ENCODE peak calls at places on chromosomes 16 and 17, in seven cellular contexts. C is ovary, Z is A549, S is tibial nerve, L is transverse colon, M is sigmoid colon, W is GM12878. G is an unnamed sample.

GRCh38 chr16:30949655-30950515 is 1.0 kb downstream of the ORAI3 start:
- DNase-seq in C (peak; percentile 82), Z (peak; percentile 19), S (peak; percentile 88), L (peak; percentile 84), M (peak; percentile 95), W (peak; percentile 71), G (peak; percentile 67)

GRCh38 chr17:32492281-32492623 is 5.5 kb downstream of the CDK5R1 start:
- DNase-seq in C (no peak), Z (no peak), S (no peak), L (no peak), M (no peak), W (no peak), G (no peak)

GRCh38 chr17:59165933-59166342 is 10.4 kb downstream of the PRR11 start:
- DNase-seq in C (no peak), Z (peak; percentile 68), S (no peak), L (peak; percentile 41), M (no peak), W (peak; percentile 57), G (peak; percentile 47)

GRCh38 chr17:66301864-66302741 is at the start of gene PRKCA:
- DNase-seq in C (peak; percentile 77), Z (peak; percentile 73), S (peak; percentile 49), L (peak; percentile 84), M (peak; percentile 86), W (no peak), G (peak; percentile 81)

GRCh38 chr16:6267682-6268081 is 1065.0 kb upstream of the RBFOX1 start:
- DNase-seq in C (no peak), Z (no peak), S (no peak), L (no peak), M (no peak), W (no peak), G (no peak)

GRCh38 chr16:9843424-9844013 is 338.7 kb downstream of the GRIN2A start:
- DNase-seq in C (no peak), Z (no peak), S (no peak), L (no peak), M (no peak), W (no peak), G (no peak)

GRCh38 chr16:88103581-88104188 is 152.5 kb downstream of the BANP start:
- DNase-seq in C (peak; percentile 13), Z (no peak), S (no peak), L (no peak), M (no peak), W (no peak), G (no peak)

GRCh38 chr17:64024215-64024654 is 3.8 kb upstream of the ICAM2 start:
- DNase-seq in C (no peak), Z (no peak), S (no peak), L (no peak), M (peak; percentile 15), W (no peak), G (no peak)

GRCh38 chr17:40086150-40087044 is 14.0 kb downstream of the NR1D1 start:
- DNase-seq in C (peak; percentile 68), Z (peak; percentile 85), S (no peak), L (peak; percentile 69), M (no peak), W (no peak), G (peak; percentile 73)

GRCh38 chr17:55577687-55578086 is 66.4 kb upstream of the SMIM36 start:
- DNase-seq in C (no peak), Z (no peak), S (peak; percentile 28), L (no peak), M (no peak), W (no peak), G (no peak)

GRCh38 chr16:17377360-17378324 is 93.1 kb downstream of the XYLT1 start:
- DNase-seq in C (no peak), Z (no peak), S (no peak), L (no peak), M (no peak), W (peak; percentile 80), G (no peak)

GRCh38 chr17:59366040-59366757 is 34.7 kb downstream of the YPEL2 start:
- DNase-seq in C (no peak), Z (no peak), S (no peak), L (no peak), M (no peak), W (no peak), G (peak; percentile 48)

GRCh38 chr16:14179116-14179515 is 108.0 kb downstream of the MRTFB start:
- DNase-seq in C (no peak), Z (no peak), S (no peak), L (no peak), M (no peak), W (no peak), G (no peak)

GRCh38 chr16:24534634-24535033 is 4.7 kb upstream of the RBBP6 start:
- DNase-seq in C (no peak), Z (peak; percentile 51), S (no peak), L (no peak), M (no peak), W (no peak), G (no peak)

GRCh38 chr17:62704381-62704971 is 77.0 kb downstream of the MRC2 start:
- DNase-seq in C (peak; percentile 48), Z (peak; percentile 38), S (no peak), L (peak; percentile 55), M (peak; percentile 76), W (no peak), G (peak; percentile 34)

GRCh38 chr17:47239663-47240374 is 13.8 kb upstream of the ITGB3 start:
- DNase-seq in C (peak; percentile 74), Z (peak; percentile 50), S (peak; percentile 77), L (peak; percentile 60), M (peak; percentile 89), W (peak; percentile 40), G (peak; percentile 50)

GRCh38 chr16:81861503-81861902 is 82.4 kb downstream of the PLCG2 start:
- DNase-seq in C (no peak), Z (no peak), S (no peak), L (no peak), M (no peak), W (no peak), G (no peak)

GRCh38 chr17:79800325-79801155 is 3.7 kb upstream of the CBX8 start:
- DNase-seq in C (no peak), Z (no peak), S (no peak), L (peak; percentile 63), M (no peak), W (no peak), G (no peak)
- TF ChIP-seq EP300 in C (no peak), Z (no peak), S (no peak), L (no peak), M (no peak), W (no peak), G (no peak)

GRCh38 chr16:85667261-85667660 is 21.5 kb downstream of the GINS2 start:
- DNase-seq in C (no peak), Z (no peak), S (no peak), L (no peak), M (peak; percentile 50), W (no peak), G (no peak)

GRCh38 chr16:85663891-85664321 is 24.8 kb downstream of the GINS2 start:
- DNase-seq in C (peak; percentile 70), Z (no peak), S (no peak), L (peak; percentile 55), M (peak; percentile 88), W (no peak), G (peak; percentile 82)

GRCh38 chr16:85664580-85665372 is 24.0 kb downstream of the GINS2 start:
- DNase-seq in C (no peak), Z (no peak), S (no peak), L (no peak), M (peak; percentile 33), W (no peak), G (no peak)

GRCh38 chr16:85665929-85666328 is 22.8 kb downstream of the GINS2 start:
- DNase-seq in C (no peak), Z (no peak), S (no peak), L (no peak), M (peak; percentile 61), W (no peak), G (no peak)

DNA sequence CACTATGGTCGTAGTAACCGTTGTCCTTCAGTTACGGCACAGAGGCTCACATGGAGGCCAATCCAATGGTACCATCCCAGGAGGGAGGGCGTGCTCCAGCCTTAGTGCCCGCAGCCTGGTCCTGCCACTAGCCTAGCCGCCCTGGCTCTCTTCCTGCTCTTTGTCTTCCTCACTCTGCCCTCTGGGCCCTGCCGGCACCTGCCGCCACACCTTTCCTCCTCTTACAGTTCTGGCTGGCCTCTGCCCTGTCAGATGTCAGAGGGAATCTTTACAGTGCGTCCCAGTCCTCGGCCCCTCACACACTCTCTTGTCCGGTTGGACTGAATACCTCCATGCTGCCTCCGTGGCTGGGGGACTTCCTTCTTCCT is 23.4 kb downstream of the GINS2 start:
- DNase-seq in C (no peak), Z (no peak), S (no peak), L (no peak), M (peak; percentile 41), W (no peak), G (no peak)
- H3K4me1 ChIP-seq in C (no peaks in the 10 kb centered on the region), Z (no peaks in the 10 kb centered on the region), S (no peaks in the 10 kb centered on the region), L (no peaks in the 10 kb centered on the region), M (peaks cover 8% of the 10 kb centered on the region), W (no peaks in the 10 kb centered on the region), G (no peaks in the 10 kb centered on the region)

GRCh38 chr17:16281351-16281750 is 64.3 kb downstream of the PIGL start:
- DNase-seq in C (no peak), Z (no peak), S (no peak), L (no peak), M (no peak), W (no peak), G (no peak)
- TF ChIP-seq EP300 in C (no peak), Z (no peak), S (no peak), L (no peak), M (no peak), W (no peak), G (no peak)

DNA sequence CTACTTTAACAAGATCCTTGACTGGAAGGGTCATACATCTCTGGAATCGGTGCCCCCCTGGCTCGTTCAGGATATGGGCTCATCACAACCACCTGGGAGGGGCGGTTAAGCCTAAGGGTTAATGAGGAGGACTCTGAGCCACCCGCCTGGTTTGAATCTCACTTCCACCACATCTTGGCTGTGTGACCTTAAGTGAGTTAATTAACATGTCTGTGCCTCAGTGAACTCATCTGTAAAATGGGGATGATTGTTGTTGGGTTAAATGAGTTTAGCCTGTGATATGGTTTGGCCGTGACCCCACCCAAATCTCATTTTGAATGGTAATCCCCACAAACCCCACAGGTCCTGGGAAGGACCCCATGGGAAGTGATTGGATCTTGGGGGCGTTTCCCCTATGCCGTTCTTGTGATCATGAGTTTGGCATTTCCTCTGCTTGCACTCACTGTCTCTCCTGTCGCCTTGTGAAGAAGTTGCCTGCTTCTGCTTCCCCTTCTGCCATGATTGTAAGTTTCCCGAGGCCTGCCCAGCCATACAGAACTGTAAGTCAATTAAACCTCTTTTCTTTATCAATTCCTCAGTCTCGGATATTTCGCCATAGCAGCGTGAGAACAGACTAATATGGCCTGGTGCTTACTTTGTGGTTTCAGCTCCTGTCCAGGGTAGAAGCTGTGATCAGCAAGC is 214.0 kb upstream of the CIBAR2 start:
- DNase-seq in C (no peak), Z (no peak), S (no peak), L (no peak), M (no peak), W (no peak), G (no peak)
- H3K4me1 ChIP-seq in C (peaks cover 17% of the 10 kb centered on the region), Z (peaks cover 21% of the 10 kb centered on the region), S (peaks cover 50% of the 10 kb centered on the region), L (peaks cover 28% of the 10 kb centered on the region), M (peaks cover 33% of the 10 kb centered on the region), W (no peaks in the 10 kb centered on the region), G (peaks cover 58% of the 10 kb centered on the region)

GRCh38 chr17:5282639-5283217 is 644 bp downstream of the RABEP1 start:
- DNase-seq in C (peak; percentile 21), Z (no peak), S (no peak), L (peak; percentile 15), M (no peak), W (no peak), G (no peak)

GRCh38 chr17:5286846-5287245 is 4.8 kb downstream of the RABEP1 start:
- DNase-seq in C (no peak), Z (no peak), S (no peak), L (no peak), M (no peak), W (no peak), G (no peak)

GRCh38 chr17:5283531-5284315 is 1.6 kb downstream of the RABEP1 start:
- DNase-seq in C (no peak), Z (no peak), S (no peak), L (no peak), M (no peak), W (no peak), G (no peak)

GRCh38 chr17:5281814-5282638 is at the start of gene RABEP1:
- DNase-seq in C (peak; percentile 92), Z (peak; percentile 69), S (peak; percentile 82), L (peak; percentile 95), M (peak; percentile 97), W (peak; percentile 46), G (peak; percentile 93)
- TF ChIP-seq EP300 in C (no peak), Z (no peak), S (peak; percentile 28), L (no peak), M (no peak), W (no peak), G (no peak)